ENCODE peak calls at places on chromosome 2, in nine cellular contexts. O, L, S, V, U, E, P, A and I are unnamed samples.

GRCh38 chr2:176338395-176338794 is 69.2 kb downstream of the MTX2 start:
- DNase-seq in L (no peak), P (no peak), S (no peak), V (no peak), O (no peak), E (no peak), A (no peak), U (no peak), I (no peak)

GRCh38 chr2:25473758-25474335 is 132.1 kb upstream of the DNMT3A start:
- DNase-seq in E (no peak), V (no peak), L (no peak), A (no peak), S (peak; percentile 34), U (no peak), P (no peak), O (no peak), I (no peak)

GRCh38 chr2:113890253-113891235 is 655 bp downstream of the ACTR3 start:
- DNase-seq in V (peak; percentile 80), O (peak; percentile 64), L (peak; percentile 79), E (peak; percentile 77), P (peak; percentile 49), A (peak; percentile 80), U (peak; percentile 82), S (peak; percentile 59), I (peak; percentile 27)

GRCh38 chr2:134081238-134081637 is 172.6 kb upstream of the MGAT5 start:
- DNase-seq in A (no peak), S (no peak), U (no peak), O (no peak), E (no peak), L (no peak), V (no peak), P (no peak), I (no peak)

GRCh38 chr2:204110250-204111183 is 174.0 kb downstream of the ICOS start:
- DNase-seq in A (no peak), L (no peak), P (no peak), U (peak; percentile 57), V (peak; percentile 50), S (peak; percentile 38), O (no peak), E (peak; percentile 58), I (no peak)

GRCh38 chr2:100606740-100607343 is 44.0 kb downstream of the PDCL3 start:
- DNase-seq in E (peak; percentile 20), V (peak; percentile 36), O (peak; percentile 74), U (no peak), P (peak; percentile 69), S (no peak), A (peak; percentile 46), L (peak; percentile 82), I (peak; percentile 58)

GRCh38 chr2:17918789-17919188 is 40.3 kb downstream of the KCNS3 start:
- DNase-seq in U (no peak), E (no peak), P (no peak), O (peak; percentile 66), S (no peak), L (peak; percentile 62), V (peak; percentile 17), A (peak; percentile 13), I (peak; percentile 23)

GRCh38 chr2:53859354-53860159 is at the start of gene GPR75:
- DNase-seq in E (no peak), S (peak; percentile 35), L (peak; percentile 77), A (peak; percentile 17), U (no peak), V (no peak), P (peak; percentile 63), O (peak; percentile 81), I (peak; percentile 11)

GRCh38 chr2:145985517-145985916 is 1465.6 kb upstream of the ZEB2 start:
- DNase-seq in A (peak; percentile 1), V (no peak), L (no peak), O (no peak), E (no peak), S (no peak), U (no peak), P (no peak), I (no peak)

GRCh38 chr2:40101076-40101688 is 322.1 kb upstream of the THUMPD2 start:
- DNase-seq in L (no peak), S (no peak), O (no peak), U (no peak), P (no peak), E (no peak), V (peak; percentile 80), A (peak; percentile 92), I (no peak)

GRCh38 chr2:27953077-27953476 is 62.5 kb downstream of the BABAM2 start:
- DNase-seq in A (no peak), P (no peak), L (no peak), O (no peak), U (no peak), S (no peak), V (no peak), E (no peak), I (no peak)

GRCh38 chr2:10830641-10831386 is 18.2 kb upstream of the PDIA6 start:
- DNase-seq in O (no peak), S (no peak), U (no peak), E (no peak), P (no peak), V (no peak), A (no peak), L (no peak), I (no peak)

GRCh38 chr2:241047253-241048010 is 49.0 kb downstream of the SNED1 start:
- DNase-seq in A (no peak), L (no peak), E (no peak), S (no peak), U (no peak), V (no peak), P (no peak), O (no peak), I (no peak)

GRCh38 chr2:51224790-51225189 is 192.9 kb upstream of the NRXN1 start:
- DNase-seq in P (no peak), V (no peak), A (no peak), E (no peak), L (no peak), U (no peak), S (no peak), O (no peak), I (no peak)

GRCh38 chr2:228592925-228593324 is 411.4 kb upstream of the SPHKAP start:
- DNase-seq in E (no peak), U (no peak), A (no peak), O (no peak), L (no peak), V (no peak), P (no peak), S (no peak), I (no peak)

GRCh38 chr2:30989746-30990145 is 148.5 kb downstream of the GALNT14 start:
- DNase-seq in U (no peak), S (no peak), V (no peak), A (no peak), P (no peak), L (no peak), O (no peak), E (no peak), I (no peak)

GRCh38 chr2:219560037-219560892 is 11.1 kb downstream of the OBSL1 start:
- DNase-seq in U (no peak), E (no peak), A (no peak), O (no peak), V (peak; percentile 30), L (no peak), P (no peak), S (no peak), I (peak; percentile 48)
- TF ChIP-seq CTCF in U (peak; percentile 77), E (peak; percentile 40), A (peak; percentile 39), O (peak; percentile 65), V (peak; percentile 74), L (peak; percentile 95), P (peak; percentile 83), S (no peak), I (peak; percentile 89)

GRCh38 chr2:71882236-71882946 is 265.3 kb downstream of the CYP26B1 start:
- DNase-seq in P (no peak), A (no peak), S (no peak), E (no peak), O (no peak), V (no peak), L (peak; percentile 25), U (no peak), I (no peak)
- H3K27ac ChIP-seq in P (no peak overlapping the region), A (peak overlapping the region; percentile 31), S (no peak overlapping the region), E (no peak overlapping the region), O (no peak overlapping the region), V (no peak overlapping the region), L (no peak overlapping the region), U (no peak overlapping the region), I (peak overlapping the region; percentile 74)

GRCh38 chr2:94997981-94998920 is 27.3 kb upstream of the MAL start:
- DNase-seq in O (peak; percentile 62), L (peak; percentile 54), E (no peak), P (peak; percentile 37), S (no peak), A (no peak), U (no peak), V (no peak), I (no peak)
- TF ChIP-seq CTCF in O (peak; percentile 28), L (peak; percentile 36), E (no peak), P (no peak), S (no peak), A (no peak), U (no peak), V (no peak), I (no peak)

GRCh38 chr2:12686708-12687107 is 30.0 kb upstream of the TRIB2 start:
- DNase-seq in P (no peak), A (no peak), U (no peak), L (no peak), O (no peak), S (no peak), V (no peak), E (no peak), I (no peak)
- H3K27ac ChIP-seq in P (no peak overlapping the region), A (no peak overlapping the region), U (no peak overlapping the region), L (no peak overlapping the region), O (no peak overlapping the region), S (no peak overlapping the region), V (no peak overlapping the region), E (no peak overlapping the region), I (no peak overlapping the region)

GRCh38 chr2:74474481-74474880 is 2.0 kb upstream of the MRPL53 start:
- DNase-seq in A (no peak), O (no peak), P (no peak), S (no peak), E (no peak), V (no peak), L (no peak), U (no peak), I (no peak)

GRCh38 chr2:74472086-74472944 is at the start of gene MRPL53:
- DNase-seq in S (peak; percentile 95), L (peak; percentile 98), O (peak; percentile 98), P (peak; percentile 94), V (peak; percentile 97), U (peak; percentile 96), E (peak; percentile 95), A (peak; percentile 92), I (peak; percentile 60)

GRCh38 chr2:74471332-74472065 is 981 bp downstream of the MRPL53 start:
- DNase-seq in E (no peak), S (no peak), A (no peak), P (no peak), V (peak; percentile 27), U (no peak), O (no peak), L (no peak), I (no peak)

GRCh38 chr2:74472945-74473258 is 422 bp upstream of the MRPL53 start:
- DNase-seq in L (no peak), O (no peak), E (no peak), S (no peak), V (no peak), P (no peak), U (no peak), A (no peak), I (no peak)

DNA sequence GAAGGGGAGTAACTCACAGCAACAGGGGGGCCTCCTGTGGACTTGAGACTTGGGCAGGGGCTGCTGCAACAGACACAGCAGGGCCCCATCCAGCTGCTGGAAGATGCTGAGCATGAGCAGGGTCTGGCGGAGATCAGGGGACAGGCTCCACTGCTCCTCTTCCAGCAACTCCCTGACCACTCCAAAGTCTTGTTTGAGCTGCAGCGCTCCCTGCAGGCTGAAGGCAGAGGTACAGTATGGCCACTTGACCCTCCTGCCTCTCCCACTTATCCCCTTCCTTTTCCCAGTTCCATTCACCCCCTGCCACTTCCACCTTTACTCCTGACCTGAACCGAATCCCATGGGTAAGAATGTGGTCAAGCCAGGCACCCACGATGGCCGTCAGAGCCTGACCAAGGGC is 2.4 kb upstream of the MRPL53 start:
- DNase-seq in A (no peak), L (peak; percentile 83), S (no peak), U (no peak), P (peak; percentile 63), V (no peak), O (peak; percentile 70), E (no peak), I (no peak)
- TF ChIP-seq CTCF in A (peak; percentile 26), L (peak; percentile 60), S (no peak), U (no peak), P (peak; percentile 59), V (peak; percentile 54), O (peak; percentile 77), E (no peak), I (peak; percentile 17)